ENCODE peak calls at places on chromosome 14, in seven cellular contexts. One of them, this sample, is unnamed.

GRCh38 chr14:96623676-96624484 is 121.7 kb downstream of the PAPOLA start:
- DNase-seq in psoas muscle: no peak
- DNase-seq in upper lobe of right lung: no peak
- DNase-seq in AG04450: no peak
- DNase-seq in neural crest cell: no peak
- DNase-seq in GM06990: no peak
- DNase-seq in osteoblast: no peak
- DNase-seq in this sample: no peak

GRCh38 chr14:100851946-100852620 is 26.2 kb downstream of the MEG3 start:
- DNase-seq in psoas muscle: no peak
- DNase-seq in upper lobe of right lung: no peak
- DNase-seq in AG04450: no peak
- DNase-seq in neural crest cell: no peak
- DNase-seq in GM06990: no peak
- DNase-seq in osteoblast: peak; percentile 57
- DNase-seq in this sample: no peak

GRCh38 chr14:99212646-99213045 is 59.4 kb downstream of the BCL11B start:
- DNase-seq in psoas muscle: no peak
- DNase-seq in upper lobe of right lung: no peak
- DNase-seq in AG04450: no peak
- DNase-seq in neural crest cell: no peak
- DNase-seq in GM06990: no peak
- DNase-seq in osteoblast: no peak
- DNase-seq in this sample: no peak

GRCh38 chr14:90301580-90302181 is 30.1 kb downstream of the NRDE2 start:
- DNase-seq in psoas muscle: no peak
- DNase-seq in upper lobe of right lung: no peak
- DNase-seq in AG04450: peak; percentile 41
- DNase-seq in neural crest cell: no peak
- DNase-seq in GM06990: no peak
- DNase-seq in osteoblast: peak; percentile 77
- DNase-seq in this sample: no peak

GRCh38 chr14:59679872-59680271 is 103.3 kb upstream of the CCDC175 start:
- DNase-seq in psoas muscle: no peak
- DNase-seq in upper lobe of right lung: no peak
- DNase-seq in AG04450: no peak
- DNase-seq in neural crest cell: no peak
- DNase-seq in GM06990: no peak
- DNase-seq in osteoblast: no peak
- DNase-seq in this sample: no peak

GRCh38 chr14:79325557-79325956 is 885.7 kb downstream of the DIO2 start:
- DNase-seq in psoas muscle: no peak
- DNase-seq in upper lobe of right lung: no peak
- DNase-seq in AG04450: no peak
- DNase-seq in neural crest cell: no peak
- DNase-seq in GM06990: no peak
- DNase-seq in osteoblast: no peak
- DNase-seq in this sample: no peak

GRCh38 chr14:99674064-99674650 is 9.9 kb upstream of the CYP46A1 start:
- DNase-seq in psoas muscle: no peak
- DNase-seq in upper lobe of right lung: no peak
- DNase-seq in AG04450: no peak
- DNase-seq in neural crest cell: no peak
- DNase-seq in GM06990: no peak
- DNase-seq in osteoblast: no peak
- DNase-seq in this sample: no peak

GRCh38 chr14:69483765-69484443 is 624 bp upstream of the PLEKHD1 start:
- DNase-seq in psoas muscle: peak; percentile 73
- DNase-seq in upper lobe of right lung: peak; percentile 73
- DNase-seq in AG04450: no peak
- DNase-seq in neural crest cell: no peak
- DNase-seq in GM06990: no peak
- DNase-seq in osteoblast: peak; percentile 93
- DNase-seq in this sample: peak; percentile 35

GRCh38 chr14:67815573-67816235 is 686 bp downstream of the ZFYVE26 start:
- DNase-seq in psoas muscle: no peak
- DNase-seq in upper lobe of right lung: no peak
- DNase-seq in AG04450: no peak
- DNase-seq in neural crest cell: no peak
- DNase-seq in GM06990: no peak
- DNase-seq in osteoblast: peak; percentile 31
- DNase-seq in this sample: no peak

GRCh38 chr14:61553730-61554641 is 141.3 kb upstream of the HIF1A start:
- DNase-seq in psoas muscle: peak; percentile 39
- DNase-seq in upper lobe of right lung: no peak
- DNase-seq in AG04450: peak; percentile 85
- DNase-seq in neural crest cell: no peak
- DNase-seq in GM06990: no peak
- DNase-seq in osteoblast: peak; percentile 81
- DNase-seq in this sample: peak; percentile 74

GRCh38 chr14:69048456-69048855 is 69.4 kb upstream of the ACTN1 start:
- DNase-seq in psoas muscle: no peak
- DNase-seq in upper lobe of right lung: no peak
- DNase-seq in AG04450: no peak
- DNase-seq in neural crest cell: no peak
- DNase-seq in GM06990: no peak
- DNase-seq in osteoblast: peak; percentile 31
- DNase-seq in this sample: peak; percentile 53

GRCh38 chr14:103552011-103552797 is 10.3 kb downstream of the BAG5 start:
- DNase-seq in psoas muscle: peak; percentile 75
- DNase-seq in upper lobe of right lung: peak; percentile 73
- DNase-seq in AG04450: no peak
- DNase-seq in neural crest cell: no peak
- DNase-seq in GM06990: no peak
- DNase-seq in osteoblast: peak; percentile 96
- DNase-seq in this sample: no peak

GRCh38 chr14:105060751-105061427 is 4.3 kb downstream of the GPR132 start:
- DNase-seq in psoas muscle: peak; percentile 47
- DNase-seq in upper lobe of right lung: peak; percentile 75
- DNase-seq in AG04450: no peak
- DNase-seq in neural crest cell: no peak
- DNase-seq in GM06990: peak; percentile 66
- DNase-seq in osteoblast: peak; percentile 83
- DNase-seq in this sample: no peak

GRCh38 chr14:71594828-71595227 is 337.4 kb upstream of the RGS6 start:
- DNase-seq in psoas muscle: no peak
- DNase-seq in upper lobe of right lung: no peak
- DNase-seq in AG04450: no peak
- DNase-seq in neural crest cell: no peak
- DNase-seq in GM06990: no peak
- DNase-seq in osteoblast: no peak
- DNase-seq in this sample: no peak

GRCh38 chr14:89912667-89913211 is 41.8 kb downstream of the EFCAB11 start:
- DNase-seq in psoas muscle: no peak
- DNase-seq in upper lobe of right lung: no peak
- DNase-seq in AG04450: peak; percentile 69
- DNase-seq in neural crest cell: no peak
- DNase-seq in GM06990: no peak
- DNase-seq in osteoblast: peak; percentile 92
- DNase-seq in this sample: peak; percentile 16

GRCh38 chr14:80117876-80118275 is 93.4 kb downstream of the DIO2 start:
- DNase-seq in psoas muscle: no peak
- DNase-seq in upper lobe of right lung: no peak
- DNase-seq in AG04450: no peak
- DNase-seq in neural crest cell: no peak
- DNase-seq in GM06990: no peak
- DNase-seq in osteoblast: no peak
- DNase-seq in this sample: no peak

GRCh38 chr14:33480589-33481184 is 470.2 kb downstream of the EGLN3 start:
- DNase-seq in psoas muscle: no peak
- DNase-seq in upper lobe of right lung: no peak
- DNase-seq in AG04450: no peak
- DNase-seq in neural crest cell: no peak
- DNase-seq in GM06990: no peak
- DNase-seq in osteoblast: no peak
- DNase-seq in this sample: no peak

GRCh38 chr14:25095784-25096390 is 45.9 kb upstream of the STXBP6 start:
- DNase-seq in psoas muscle: no peak
- DNase-seq in upper lobe of right lung: no peak
- DNase-seq in AG04450: no peak
- DNase-seq in neural crest cell: no peak
- DNase-seq in GM06990: no peak
- DNase-seq in osteoblast: no peak
- DNase-seq in this sample: no peak

GRCh38 chr14:72476657-72477499 is 417.0 kb downstream of the DPF3 start:
- DNase-seq in psoas muscle: no peak
- DNase-seq in upper lobe of right lung: no peak
- DNase-seq in AG04450: no peak
- DNase-seq in neural crest cell: no peak
- DNase-seq in GM06990: peak; percentile 86
- DNase-seq in osteoblast: peak; percentile 60
- DNase-seq in this sample: peak; percentile 33

GRCh38 chr14:74403619-74404417 is 22.2 kb downstream of the SYNDIG1L start:
- DNase-seq in psoas muscle: no peak
- DNase-seq in upper lobe of right lung: no peak
- DNase-seq in AG04450: no peak
- DNase-seq in neural crest cell: no peak
- DNase-seq in GM06990: no peak
- DNase-seq in osteoblast: no peak
- DNase-seq in this sample: no peak

GRCh38 chr14:93683241-93683640 is 105.0 kb downstream of the PRIMA1 start:
- DNase-seq in psoas muscle: no peak
- DNase-seq in upper lobe of right lung: no peak
- DNase-seq in AG04450: no peak
- DNase-seq in neural crest cell: peak; percentile 14
- DNase-seq in GM06990: no peak
- DNase-seq in osteoblast: no peak
- DNase-seq in this sample: peak; percentile 30

GRCh38 chr14:78222746-78223145 is 52.6 kb downstream of the NRXN3 start:
- DNase-seq in psoas muscle: no peak
- DNase-seq in upper lobe of right lung: no peak
- DNase-seq in AG04450: no peak
- DNase-seq in neural crest cell: no peak
- DNase-seq in GM06990: no peak
- DNase-seq in osteoblast: no peak
- DNase-seq in this sample: no peak

GRCh38 chr14:78228702-78229327 is 58.6 kb downstream of the NRXN3 start:
- DNase-seq in psoas muscle: no peak
- DNase-seq in upper lobe of right lung: no peak
- DNase-seq in AG04450: no peak
- DNase-seq in neural crest cell: no peak
- DNase-seq in GM06990: no peak
- DNase-seq in osteoblast: no peak
- DNase-seq in this sample: no peak

GRCh38 chr14:78232666-78233065 is 62.5 kb downstream of the NRXN3 start:
- DNase-seq in psoas muscle: no peak
- DNase-seq in upper lobe of right lung: no peak
- DNase-seq in AG04450: no peak
- DNase-seq in neural crest cell: no peak
- DNase-seq in GM06990: no peak
- DNase-seq in osteoblast: no peak
- DNase-seq in this sample: no peak

DNA sequence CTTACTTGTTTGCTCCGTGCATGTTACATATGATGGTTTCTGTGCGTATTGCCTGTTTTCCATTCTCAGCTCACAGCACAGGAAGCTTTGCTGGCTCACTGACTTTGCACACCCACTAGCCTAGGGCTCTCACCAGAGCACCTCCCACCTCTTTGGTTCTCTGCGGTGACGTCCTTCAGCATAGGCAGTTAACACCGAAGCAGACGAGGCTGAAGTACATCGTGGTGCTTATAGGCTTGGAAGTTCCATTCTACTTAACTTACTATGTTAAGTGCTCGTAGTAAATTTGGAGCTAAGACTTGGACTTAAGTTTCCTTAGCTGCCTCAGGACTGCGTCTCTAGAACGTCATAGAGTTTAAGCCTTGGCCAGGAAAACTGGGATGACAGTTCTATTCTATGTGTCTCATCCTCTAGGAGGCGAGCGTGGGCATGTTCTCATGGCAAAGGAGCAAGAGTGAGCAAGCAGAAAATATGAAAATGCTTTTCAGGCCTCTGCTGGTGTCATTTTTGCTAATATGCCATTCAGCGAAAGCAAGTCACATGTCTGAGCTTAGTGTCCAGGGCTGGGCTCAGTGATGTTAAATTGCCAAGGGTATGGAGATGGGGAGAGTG is 57.4 kb downstream of the NRXN3 start:
- DNase-seq in psoas muscle: no peak
- DNase-seq in upper lobe of right lung: no peak
- DNase-seq in AG04450: no peak
- DNase-seq in neural crest cell: no peak
- DNase-seq in GM06990: no peak
- DNase-seq in osteoblast: no peak
- DNase-seq in this sample: no peak
- TF ChIP-seq CTCF in psoas muscle: no peak
- TF ChIP-seq CTCF in upper lobe of right lung: no peak
- TF ChIP-seq CTCF in AG04450: no peak
- TF ChIP-seq CTCF in neural crest cell: no peak
- TF ChIP-seq CTCF in GM06990: no peak
- TF ChIP-seq CTCF in osteoblast: no peak
- TF ChIP-seq CTCF in this sample: no peak

DNA sequence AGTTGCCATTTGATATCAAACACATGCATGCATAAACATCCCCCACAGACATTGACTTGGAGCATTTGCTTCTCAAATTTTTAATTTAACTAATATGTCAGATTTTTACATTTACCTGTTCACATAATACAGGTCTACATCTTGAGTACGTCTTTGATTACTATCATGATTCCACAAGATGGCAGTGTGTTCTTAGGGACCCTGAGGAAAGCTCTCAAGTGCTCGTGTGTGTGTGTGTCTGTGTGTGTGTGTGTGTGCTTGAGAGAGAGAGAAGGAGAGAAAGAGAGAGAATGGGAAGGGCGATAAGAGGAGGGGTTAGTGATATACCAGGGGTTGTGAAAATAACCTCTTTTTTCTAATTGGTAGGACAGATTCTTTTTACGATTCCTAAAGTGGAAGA is 167.1 kb upstream of the OR4E1 start:
- DNase-seq in psoas muscle: no peak
- DNase-seq in upper lobe of right lung: no peak
- DNase-seq in AG04450: no peak
- DNase-seq in neural crest cell: no peak
- DNase-seq in GM06990: no peak
- DNase-seq in osteoblast: no peak
- DNase-seq in this sample: no peak
- TF ChIP-seq CTCF in psoas muscle: no peak
- TF ChIP-seq CTCF in upper lobe of right lung: no peak
- TF ChIP-seq CTCF in AG04450: no peak
- TF ChIP-seq CTCF in neural crest cell: no peak
- TF ChIP-seq CTCF in GM06990: no peak
- TF ChIP-seq CTCF in osteoblast: no peak
- TF ChIP-seq CTCF in this sample: no peak

DNA sequence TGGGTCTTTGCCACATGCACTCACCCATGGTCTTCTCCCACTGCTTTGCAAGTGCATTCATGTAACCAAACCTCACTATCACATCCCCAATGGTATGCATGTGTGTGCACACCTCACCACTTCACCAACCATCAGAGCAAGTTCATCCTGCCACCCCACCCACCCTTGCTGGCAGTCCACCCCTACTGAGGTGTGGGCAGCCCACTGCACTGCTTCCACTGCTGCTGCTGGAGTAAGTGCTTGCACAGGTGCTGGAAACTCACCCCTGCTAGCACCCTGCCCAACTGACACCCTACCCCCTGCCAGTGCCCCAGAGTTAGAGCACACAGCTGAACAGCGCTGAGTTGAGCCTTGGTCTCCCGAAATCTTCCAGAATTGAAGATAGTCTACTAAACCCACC is 46.1 kb upstream of the CLEC14A start:
- DNase-seq in psoas muscle: no peak
- DNase-seq in upper lobe of right lung: no peak
- DNase-seq in AG04450: no peak
- DNase-seq in neural crest cell: no peak
- DNase-seq in GM06990: no peak
- DNase-seq in osteoblast: no peak
- DNase-seq in this sample: no peak
- TF ChIP-seq CTCF in psoas muscle: no peak
- TF ChIP-seq CTCF in upper lobe of right lung: no peak
- TF ChIP-seq CTCF in AG04450: no peak
- TF ChIP-seq CTCF in neural crest cell: no peak
- TF ChIP-seq CTCF in GM06990: no peak
- TF ChIP-seq CTCF in osteoblast: no peak
- TF ChIP-seq CTCF in this sample: no peak

GRCh38 chr14:77068515-77069200 is 29.4 kb upstream of the CIPC start:
- DNase-seq in psoas muscle: no peak
- DNase-seq in upper lobe of right lung: no peak
- DNase-seq in AG04450: no peak
- DNase-seq in neural crest cell: no peak
- DNase-seq in GM06990: no peak
- DNase-seq in osteoblast: no peak
- DNase-seq in this sample: no peak
- TF ChIP-seq CTCF in psoas muscle: no peak
- TF ChIP-seq CTCF in upper lobe of right lung: no peak
- TF ChIP-seq CTCF in AG04450: no peak
- TF ChIP-seq CTCF in neural crest cell: peak; percentile 16
- TF ChIP-seq CTCF in GM06990: no peak
- TF ChIP-seq CTCF in osteoblast: no peak
- TF ChIP-seq CTCF in this sample: no peak